ENCODE peak calls at places on chromosomes 6 and 20, in eight cellular contexts. One of them, this sample, is unnamed.

GRCh38 chr6:43970068-43970912 is 157.0 kb downstream of the MRPL14 start:
- DNase-seq in tibial artery: no peak
- DNase-seq in aorta: peak; percentile 51
- DNase-seq in heart right ventricle: no peak
- DNase-seq in esophagus squamous epithelium: no peak
- DNase-seq in kidney: no peak
- DNase-seq in psoas muscle: no peak
- DNase-seq in left ventricle myocardium inferior: no peak
- DNase-seq in this sample: no peak

GRCh38 chr20:1721687-1722512 is 64.3 kb upstream of the SIRPG start:
- DNase-seq in tibial artery: no peak
- DNase-seq in aorta: no peak
- DNase-seq in heart right ventricle: no peak
- DNase-seq in esophagus squamous epithelium: no peak
- DNase-seq in kidney: no peak
- DNase-seq in psoas muscle: no peak
- DNase-seq in left ventricle myocardium inferior: no peak
- DNase-seq in this sample: no peak

GRCh38 chr6:5125152-5126006 is 40.2 kb downstream of the PPP1R3G start:
- DNase-seq in tibial artery: no peak
- DNase-seq in aorta: no peak
- DNase-seq in heart right ventricle: no peak
- DNase-seq in esophagus squamous epithelium: no peak
- DNase-seq in kidney: no peak
- DNase-seq in psoas muscle: no peak
- DNase-seq in left ventricle myocardium inferior: no peak
- DNase-seq in this sample: no peak

GRCh38 chr6:166490671-166491500 is 95.6 kb downstream of the RAMACL start:
- DNase-seq in tibial artery: no peak
- DNase-seq in aorta: peak; percentile 47
- DNase-seq in heart right ventricle: no peak
- DNase-seq in esophagus squamous epithelium: no peak
- DNase-seq in kidney: peak; percentile 37
- DNase-seq in psoas muscle: peak; percentile 19
- DNase-seq in left ventricle myocardium inferior: peak; percentile 14
- DNase-seq in this sample: no peak

GRCh38 chr20:23091741-23092408 is 5.8 kb upstream of the CD93 start:
- DNase-seq in tibial artery: no peak
- DNase-seq in aorta: no peak
- DNase-seq in heart right ventricle: no peak
- DNase-seq in esophagus squamous epithelium: no peak
- DNase-seq in kidney: peak; percentile 80
- DNase-seq in psoas muscle: no peak
- DNase-seq in left ventricle myocardium inferior: no peak
- DNase-seq in this sample: no peak

GRCh38 chr6:101386982-101387381 is 6.5 kb upstream of the GRIK2 start:
- DNase-seq in tibial artery: no peak
- DNase-seq in aorta: no peak
- DNase-seq in heart right ventricle: no peak
- DNase-seq in esophagus squamous epithelium: no peak
- DNase-seq in kidney: no peak
- DNase-seq in psoas muscle: no peak
- DNase-seq in left ventricle myocardium inferior: no peak
- DNase-seq in this sample: no peak

GRCh38 chr6:138520463-138520862 is 21.2 kb upstream of the NHSL1 start:
- DNase-seq in tibial artery: no peak
- DNase-seq in aorta: no peak
- DNase-seq in heart right ventricle: no peak
- DNase-seq in esophagus squamous epithelium: no peak
- DNase-seq in kidney: no peak
- DNase-seq in psoas muscle: no peak
- DNase-seq in left ventricle myocardium inferior: no peak
- DNase-seq in this sample: no peak

GRCh38 chr6:41257369-41258195 is 28.9 kb downstream of the TREM1 start:
- DNase-seq in tibial artery: no peak
- DNase-seq in aorta: no peak
- DNase-seq in heart right ventricle: no peak
- DNase-seq in esophagus squamous epithelium: no peak
- DNase-seq in kidney: no peak
- DNase-seq in psoas muscle: no peak
- DNase-seq in left ventricle myocardium inferior: no peak
- DNase-seq in this sample: no peak

GRCh38 chr6:38573800-38574395 is 65.8 kb downstream of the BTBD9 start:
- DNase-seq in tibial artery: no peak
- DNase-seq in aorta: no peak
- DNase-seq in heart right ventricle: no peak
- DNase-seq in esophagus squamous epithelium: no peak
- DNase-seq in kidney: no peak
- DNase-seq in psoas muscle: no peak
- DNase-seq in left ventricle myocardium inferior: no peak
- DNase-seq in this sample: no peak

GRCh38 chr20:14712302-14712739 is 374.9 kb upstream of the FLRT3 start:
- DNase-seq in tibial artery: no peak
- DNase-seq in aorta: no peak
- DNase-seq in heart right ventricle: no peak
- DNase-seq in esophagus squamous epithelium: no peak
- DNase-seq in kidney: no peak
- DNase-seq in psoas muscle: no peak
- DNase-seq in left ventricle myocardium inferior: no peak
- DNase-seq in this sample: no peak

DNA sequence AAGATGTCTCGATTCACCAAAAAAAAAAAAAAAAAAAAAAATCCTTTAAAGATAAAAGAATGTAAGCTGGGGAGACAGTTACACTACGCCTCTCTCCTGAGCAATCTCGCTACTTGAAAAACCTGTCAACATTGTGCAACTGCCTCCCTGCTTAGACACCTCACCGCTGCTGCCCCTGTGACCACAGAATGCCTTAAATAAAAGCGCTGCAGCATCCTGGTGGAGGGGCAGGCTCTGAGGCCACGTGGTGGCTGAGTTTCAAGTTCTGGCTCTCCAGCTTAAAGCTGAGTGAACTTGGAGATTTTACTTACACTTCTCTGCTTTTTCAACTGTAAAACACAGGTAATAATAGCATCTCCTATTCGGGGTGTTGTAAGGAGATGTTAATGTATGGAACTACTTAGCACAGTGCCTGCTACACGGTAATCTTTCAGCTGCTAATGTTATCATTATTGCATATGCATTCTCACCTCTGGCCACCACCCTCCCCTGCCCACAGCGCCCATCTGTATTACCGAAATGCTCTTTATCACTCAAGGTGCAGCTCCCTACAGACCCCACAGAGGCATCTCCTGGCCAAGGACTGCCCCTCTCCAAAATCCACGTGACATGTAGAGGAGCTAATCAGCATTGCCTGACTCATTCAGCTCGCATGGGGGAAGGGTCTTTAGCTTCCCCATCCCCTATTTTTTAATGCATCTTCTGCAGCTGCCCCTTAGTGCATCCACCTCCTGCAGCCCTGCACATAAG is 42.0 kb downstream of the SLC22A23 start:
- DNase-seq in tibial artery: no peak
- DNase-seq in aorta: no peak
- DNase-seq in heart right ventricle: no peak
- DNase-seq in esophagus squamous epithelium: no peak
- DNase-seq in kidney: no peak
- DNase-seq in psoas muscle: no peak
- DNase-seq in left ventricle myocardium inferior: no peak
- DNase-seq in this sample: no peak
- H3K27ac ChIP-seq in tibial artery: no peak overlapping the region
- H3K27ac ChIP-seq in aorta: no peak overlapping the region
- H3K27ac ChIP-seq in heart right ventricle: no peak overlapping the region
- H3K27ac ChIP-seq in esophagus squamous epithelium: peak overlapping the region; percentile 53
- H3K27ac ChIP-seq in kidney: no peak overlapping the region
- H3K27ac ChIP-seq in psoas muscle: no peak overlapping the region
- H3K27ac ChIP-seq in left ventricle myocardium inferior: no peak overlapping the region
- H3K27ac ChIP-seq in this sample: no peak overlapping the region

GRCh38 chr6:144897441-144897921 is 612.3 kb downstream of the UTRN start:
- DNase-seq in tibial artery: no peak
- DNase-seq in aorta: no peak
- DNase-seq in heart right ventricle: no peak
- DNase-seq in esophagus squamous epithelium: no peak
- DNase-seq in kidney: no peak
- DNase-seq in psoas muscle: no peak
- DNase-seq in left ventricle myocardium inferior: no peak
- DNase-seq in this sample: no peak

GRCh38 chr6:144899161-144899560 is 614.0 kb downstream of the UTRN start:
- DNase-seq in tibial artery: no peak
- DNase-seq in aorta: no peak
- DNase-seq in heart right ventricle: no peak
- DNase-seq in esophagus squamous epithelium: no peak
- DNase-seq in kidney: no peak
- DNase-seq in psoas muscle: no peak
- DNase-seq in left ventricle myocardium inferior: no peak
- DNase-seq in this sample: no peak

GRCh38 chr6:144896876-144897275 is 611.7 kb downstream of the UTRN start:
- DNase-seq in tibial artery: no peak
- DNase-seq in aorta: no peak
- DNase-seq in heart right ventricle: no peak
- DNase-seq in esophagus squamous epithelium: no peak
- DNase-seq in kidney: no peak
- DNase-seq in psoas muscle: no peak
- DNase-seq in left ventricle myocardium inferior: no peak
- DNase-seq in this sample: no peak

GRCh38 chr6:144898741-144899140 is 613.6 kb downstream of the UTRN start:
- DNase-seq in tibial artery: no peak
- DNase-seq in aorta: no peak
- DNase-seq in heart right ventricle: no peak
- DNase-seq in esophagus squamous epithelium: no peak
- DNase-seq in kidney: no peak
- DNase-seq in psoas muscle: no peak
- DNase-seq in left ventricle myocardium inferior: no peak
- DNase-seq in this sample: no peak

GRCh38 chr6:144898052-144898689 is 613.0 kb downstream of the UTRN start:
- DNase-seq in tibial artery: no peak
- DNase-seq in aorta: no peak
- DNase-seq in heart right ventricle: no peak
- DNase-seq in esophagus squamous epithelium: no peak
- DNase-seq in kidney: no peak
- DNase-seq in psoas muscle: no peak
- DNase-seq in left ventricle myocardium inferior: no peak
- DNase-seq in this sample: no peak
- H3K4me1 ChIP-seq in tibial artery: no peaks in the 10 kb centered on the region
- H3K4me1 ChIP-seq in aorta: no peaks in the 10 kb centered on the region
- H3K4me1 ChIP-seq in heart right ventricle: no peaks in the 10 kb centered on the region
- H3K4me1 ChIP-seq in esophagus squamous epithelium: no peaks in the 10 kb centered on the region
- H3K4me1 ChIP-seq in kidney: no peaks in the 10 kb centered on the region
- H3K4me1 ChIP-seq in psoas muscle: no peaks in the 10 kb centered on the region
- H3K4me1 ChIP-seq in left ventricle myocardium inferior: no peaks in the 10 kb centered on the region
- H3K4me1 ChIP-seq in this sample: no peaks in the 10 kb centered on the region

DNA sequence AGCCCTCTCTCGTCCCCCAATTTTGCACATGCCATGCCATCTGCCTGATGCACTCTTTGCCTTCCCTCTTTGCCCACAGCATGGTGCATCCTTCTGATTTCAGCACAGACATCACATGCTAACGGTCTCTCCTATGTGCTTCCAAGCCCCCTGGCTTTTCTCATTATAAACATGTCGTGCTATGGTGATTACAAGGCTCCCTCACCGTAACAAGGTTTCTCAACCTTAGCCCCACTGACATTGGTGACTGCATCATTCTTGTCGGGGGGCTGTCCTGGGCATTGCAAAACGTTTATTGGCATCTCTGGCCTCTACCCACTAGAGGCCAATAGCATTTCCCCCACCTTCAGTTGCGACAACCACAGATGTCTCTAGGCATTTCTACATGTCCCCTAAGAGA is 187.2 kb downstream of the TFAP2C start:
- DNase-seq in tibial artery: no peak
- DNase-seq in aorta: no peak
- DNase-seq in heart right ventricle: no peak
- DNase-seq in esophagus squamous epithelium: no peak
- DNase-seq in kidney: no peak
- DNase-seq in psoas muscle: no peak
- DNase-seq in left ventricle myocardium inferior: no peak
- DNase-seq in this sample: no peak
- H3K4me3 ChIP-seq in tibial artery: no peak overlapping the region
- H3K4me3 ChIP-seq in aorta: no peak overlapping the region
- H3K4me3 ChIP-seq in heart right ventricle: no peak overlapping the region
- H3K4me3 ChIP-seq in esophagus squamous epithelium: no peak overlapping the region
- H3K4me3 ChIP-seq in kidney: no peak overlapping the region
- H3K4me3 ChIP-seq in psoas muscle: no peak overlapping the region
- H3K4me3 ChIP-seq in left ventricle myocardium inferior: no peak overlapping the region
- H3K4me3 ChIP-seq in this sample: no peak overlapping the region

DNA sequence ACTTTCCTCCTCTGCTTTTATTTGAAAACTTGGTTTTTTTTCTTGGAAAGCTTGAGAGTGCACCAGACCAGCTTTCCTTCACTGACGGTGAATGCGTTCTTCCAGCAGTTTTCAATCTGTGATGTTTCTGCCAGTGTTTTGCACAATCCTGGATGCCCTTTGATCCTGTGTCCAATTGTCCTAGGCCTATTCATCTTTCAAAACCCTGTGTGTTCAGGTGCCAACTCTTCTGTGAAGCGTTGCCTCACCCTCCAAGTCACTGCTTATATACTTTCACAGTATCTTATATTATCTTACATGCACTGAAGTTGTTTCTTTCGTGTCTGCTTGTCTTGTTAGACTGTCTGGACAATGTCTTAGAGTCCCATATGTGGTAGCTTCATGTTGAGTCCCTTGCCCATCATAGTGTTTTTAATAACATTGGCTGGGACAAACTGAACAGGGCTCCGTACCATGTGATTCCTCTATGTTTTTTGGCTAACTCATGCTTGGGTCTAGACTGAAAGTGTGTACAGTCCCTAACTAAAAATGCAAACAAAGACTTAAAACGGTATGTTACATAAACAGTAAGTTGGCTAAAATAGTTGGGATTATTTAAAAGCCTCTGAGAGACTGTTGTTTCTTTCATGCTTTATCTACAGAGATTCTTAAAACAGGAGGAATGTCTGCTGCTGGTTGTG is 2.0 kb downstream of the RNF217 start:
- DNase-seq in tibial artery: peak; percentile 62
- DNase-seq in aorta: no peak
- DNase-seq in heart right ventricle: no peak
- DNase-seq in esophagus squamous epithelium: no peak
- DNase-seq in kidney: no peak
- DNase-seq in psoas muscle: no peak
- DNase-seq in left ventricle myocardium inferior: no peak
- DNase-seq in this sample: no peak
- H3K27ac ChIP-seq in tibial artery: peak overlapping the region; percentile 99
- H3K27ac ChIP-seq in aorta: peak overlapping the region; percentile 81
- H3K27ac ChIP-seq in heart right ventricle: peak overlapping the region; percentile 96
- H3K27ac ChIP-seq in esophagus squamous epithelium: peak overlapping the region; percentile 99
- H3K27ac ChIP-seq in kidney: peak overlapping the region; percentile 73
- H3K27ac ChIP-seq in psoas muscle: peak overlapping the region; percentile 96
- H3K27ac ChIP-seq in left ventricle myocardium inferior: peak overlapping the region; percentile 93
- H3K27ac ChIP-seq in this sample: peak overlapping the region; percentile 95

This sample was measured in suprapubic skin.